ENCODE peak calls at places on chromosome 20, in six cellular contexts. N is psoas muscle, C is choroid plexus epithelial cell, L is HFFc6, U is colonic mucosa, I is GM13977. F is an unnamed sample.

GRCh38 chr20:48858075-48858790 is 30.4 kb upstream of the PREX1 start:
- DNase-seq in I (no peak), U (no peak), N (no peak), L (no peak), C (no peak), F (no peak)

GRCh38 chr20:21315138-21315537 is 12.0 kb downstream of the XRN2 start:
- DNase-seq in L (peak; percentile 81), N (no peak), I (no peak), C (peak; percentile 46), U (no peak), F (no peak)

GRCh38 chr20:51500936-51501335 is 41.6 kb downstream of the NFATC2 start:
- DNase-seq in U (no peak), N (no peak), L (no peak), C (no peak), I (no peak), F (no peak)

GRCh38 chr20:41052742-41053419 is 24.3 kb downstream of the TOP1 start:
- DNase-seq in C (peak; percentile 87), N (no peak), I (no peak), L (peak; percentile 72), U (no peak), F (no peak)

GRCh38 chr20:45114465-45115385 is at the start of gene WFDC5:
- DNase-seq in C (no peak), U (no peak), N (no peak), I (no peak), L (no peak), F (no peak)

GRCh38 chr20:52031574-52032303 is 159.8 kb downstream of the ZFP64 start:
- DNase-seq in I (no peak), U (peak; percentile 37), C (peak; percentile 93), N (no peak), L (peak; percentile 69), F (no peak)

GRCh38 chr20:396619-397431 is 11.3 kb upstream of the RBCK1 start:
- DNase-seq in N (no peak), U (no peak), I (no peak), L (no peak), C (no peak), F (no peak)

GRCh38 chr20:8209061-8209460 is 77.0 kb downstream of the PLCB1 start:
- DNase-seq in N (no peak), L (no peak), C (peak; percentile 49), I (peak; percentile 3), U (no peak), F (no peak)

GRCh38 chr20:4011226-4011975 is 4.0 kb downstream of the RNF24 start:
- DNase-seq in C (no peak), L (no peak), U (no peak), N (no peak), I (no peak), F (no peak)

GRCh38 chr20:39532205-39532604 is 570.1 kb downstream of the DHX35 start:
- DNase-seq in I (no peak), C (no peak), U (peak; percentile 30), N (no peak), L (no peak), F (no peak)

GRCh38 chr20:1555952-1556351 is 1.6 kb downstream of the SIRPD start:
- DNase-seq in C (no peak), N (no peak), U (no peak), I (no peak), L (no peak), F (no peak)

GRCh38 chr20:10648651-10649050 is 25.1 kb downstream of the JAG1 start:
- DNase-seq in U (no peak), N (no peak), C (peak; percentile 82), L (peak; percentile 23), I (no peak), F (no peak)

GRCh38 chr20:1124416-1124815 is 6.0 kb downstream of the PSMF1 start:
- DNase-seq in C (peak; percentile 17), I (no peak), N (no peak), U (no peak), L (no peak), F (no peak)

GRCh38 chr20:34621383-34622367 is 55.2 kb downstream of the PIGU start:
- DNase-seq in U (peak; percentile 64), C (peak; percentile 55), I (no peak), L (peak; percentile 12), N (no peak), F (no peak)

GRCh38 chr20:57508381-57508780 is 16.6 kb downstream of the CTCFL start:
- DNase-seq in C (no peak), N (no peak), L (no peak), U (no peak), I (no peak), F (no peak)

GRCh38 chr20:57508831-57509230 is 16.1 kb downstream of the CTCFL start:
- DNase-seq in U (no peak), I (no peak), L (no peak), N (no peak), C (no peak), F (no peak)

GRCh38 chr20:57507477-57507876 is 17.5 kb downstream of the CTCFL start:
- DNase-seq in U (no peak), C (peak; percentile 17), N (peak; percentile 46), L (no peak), I (no peak), F (no peak)

GRCh38 chr20:57512432-57512831 is 12.5 kb downstream of the CTCFL start:
- DNase-seq in L (no peak), U (no peak), C (no peak), N (no peak), I (no peak), F (no peak)

DNA sequence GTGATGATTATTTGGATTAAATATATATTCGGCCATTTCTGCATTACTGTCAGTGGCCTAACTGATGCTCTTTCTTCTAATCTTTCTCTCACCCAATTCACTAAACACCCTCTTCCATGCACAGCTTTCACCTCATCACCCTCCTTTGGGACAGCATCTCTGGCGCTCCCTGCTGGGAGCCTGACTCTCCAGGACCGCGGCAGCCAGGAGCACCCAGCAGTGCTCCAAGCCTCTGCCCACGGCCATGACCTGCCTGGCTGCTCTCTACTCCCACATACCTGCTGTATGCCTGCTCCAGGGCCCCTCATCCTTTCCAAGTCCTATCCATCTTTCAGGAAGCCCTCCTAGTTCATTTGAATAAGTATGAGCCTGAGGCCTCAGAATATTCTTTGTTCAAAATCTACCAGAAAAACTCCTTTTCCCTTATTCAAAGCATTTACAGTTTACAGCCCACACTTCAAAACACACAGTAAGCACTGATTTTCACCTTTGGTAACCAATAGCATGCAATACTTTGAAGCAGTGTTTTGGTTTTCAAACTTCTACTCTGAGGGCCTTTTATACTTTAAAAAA is 15.2 kb downstream of the CTCFL start:
- DNase-seq in L (no peak), N (no peak), C (peak; percentile 19), U (peak; percentile 61), I (no peak), F (no peak)
- TF ChIP-seq CTCF in L (peak; percentile 66), N (peak; percentile 10), C (peak; percentile 67), U (peak; percentile 13), I (peak; percentile 49), F (no peak)

GRCh38 chr20:46583411-46584214 is 33.2 kb upstream of the OCSTAMP start:
- DNase-seq in C (no peak), I (no peak), N (no peak), L (no peak), U (no peak), F (no peak)

GRCh38 chr20:46584508-46584907 is 34.1 kb upstream of the OCSTAMP start:
- DNase-seq in L (no peak), U (no peak), C (no peak), N (no peak), I (no peak), F (no peak)

GRCh38 chr20:46587986-46588385 is 37.5 kb upstream of the OCSTAMP start:
- DNase-seq in L (no peak), U (no peak), C (no peak), I (no peak), N (no peak), F (no peak)

GRCh38 chr20:46588532-46589509 is 38.4 kb upstream of the OCSTAMP start:
- DNase-seq in L (no peak), N (no peak), I (no peak), U (no peak), C (no peak), F (no peak)

DNA sequence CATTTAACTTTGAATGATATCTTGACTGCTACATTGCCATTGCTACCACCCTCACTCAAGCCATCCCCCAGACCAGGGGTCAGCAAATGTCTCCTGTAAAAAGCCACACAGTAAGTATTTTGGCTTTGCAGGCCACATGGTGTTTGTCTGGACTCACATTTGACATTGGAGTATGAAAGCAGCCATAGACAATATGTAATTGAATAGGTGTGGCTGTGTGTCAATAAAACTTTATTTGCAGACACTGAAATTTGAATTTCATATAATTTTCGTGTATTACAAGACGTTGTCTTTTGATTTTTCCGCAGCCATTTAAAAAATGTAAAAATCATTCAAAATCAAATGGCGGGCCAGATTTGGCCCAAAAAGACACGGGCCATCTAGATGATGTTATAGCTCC is 36.3 kb upstream of the OCSTAMP start:
- DNase-seq in N (no peak), I (no peak), L (no peak), C (no peak), U (no peak), F (no peak)
- TF ChIP-seq CTCF in N (no peak), I (no peak), L (no peak), C (no peak), U (no peak), F (no peak)

GRCh38 chr20:49891486-49891885 is 23.8 kb downstream of the SPATA2 start:
- DNase-seq in C (no peak), U (no peak), L (no peak), I (no peak), N (no peak), F (no peak)

GRCh38 chr20:49890651-49891361 is 24.5 kb downstream of the SPATA2 start:
- DNase-seq in N (no peak), I (no peak), L (no peak), U (no peak), C (peak; percentile 50), F (no peak)

GRCh38 chr20:49889245-49889942 is 25.9 kb downstream of the SPATA2 start:
- DNase-seq in C (no peak), U (no peak), I (no peak), L (no peak), N (no peak), F (no peak)

GRCh38 chr20:49888341-49889244 is 26.7 kb downstream of the SPATA2 start:
- DNase-seq in C (peak; percentile 83), L (peak; percentile 18), N (no peak), I (peak; percentile 88), U (peak; percentile 59), F (peak; percentile 88)

DNA sequence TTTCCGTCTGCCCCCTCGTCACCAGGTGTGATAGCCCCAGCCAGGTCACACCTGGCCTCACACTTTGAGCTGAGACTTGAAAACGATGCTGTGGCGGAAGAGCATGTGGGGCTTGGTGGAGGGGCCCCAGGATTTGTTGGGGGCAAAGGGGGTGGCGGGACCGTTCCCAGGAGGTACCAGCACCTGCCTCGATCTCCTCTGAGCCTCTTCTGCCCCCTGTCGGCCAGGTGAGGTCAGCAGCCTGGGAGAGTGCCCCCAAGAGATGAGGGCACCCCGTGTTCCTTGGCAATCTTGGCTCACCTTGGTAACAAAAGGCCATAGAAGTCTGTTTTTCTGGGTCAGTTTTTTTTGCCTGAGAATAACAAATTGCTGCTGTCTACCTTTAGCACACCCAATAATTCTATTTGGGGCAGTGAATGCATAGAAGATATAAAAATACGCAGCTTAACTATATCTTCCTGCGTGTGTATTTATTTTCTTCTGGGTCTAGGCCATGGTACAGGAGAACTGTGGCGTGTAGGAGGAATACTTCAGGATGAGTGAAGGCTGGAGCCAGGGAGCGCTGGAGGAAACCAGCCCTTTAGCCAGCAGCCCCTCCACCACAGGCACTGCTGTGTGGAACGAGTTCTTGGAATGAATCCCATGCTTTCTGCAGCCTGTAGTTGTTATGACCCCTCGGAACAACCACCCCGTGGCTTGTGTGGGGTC is 25.2 kb downstream of the SPATA2 start:
- DNase-seq in I (no peak), N (no peak), C (no peak), U (no peak), L (no peak), F (no peak)
- TF ChIP-seq CTCF in I (peak; percentile 44), N (no peak), C (peak; percentile 29), U (peak; percentile 29), L (peak; percentile 33), F (no peak)

GRCh38 chr20:22861990-22862389 is 173.1 kb upstream of the SSTR4 start:
- DNase-seq in U (no peak), C (no peak), N (peak; percentile 21), I (no peak), L (no peak), F (no peak)
- TF ChIP-seq CTCF in U (no peak), C (no peak), N (no peak), I (no peak), L (no peak), F (no peak)